ENCODE peak calls at places on chromosome 22, in four cellular contexts. Q, X, P and B are unnamed samples.

GRCh38 chr22:45336971-45337431 is 27.3 kb downstream of the FAM118A start:
- DNase-seq in Q (peak; percentile 85), X (no peak), P (peak; percentile 78), B (no peak)

GRCh38 chr22:45077826-45078334 is 68.1 kb upstream of the PHF21B start:
- DNase-seq in Q (no peak), X (no peak), P (no peak), B (no peak)

GRCh38 chr22:47165998-47166397 is 403.5 kb downstream of the TBC1D22A start:
- DNase-seq in Q (no peak), X (no peak), P (no peak), B (no peak)

GRCh38 chr22:17597217-17597616 is 31.3 kb downstream of the ATP6V1E1 start:
- DNase-seq in Q (no peak), X (no peak), P (no peak), B (no peak)

GRCh38 chr22:25970996-25971811 is 198.1 kb upstream of the SEZ6L start:
- DNase-seq in Q (no peak), X (no peak), P (no peak), B (no peak)

GRCh38 chr22:48376936-48377335 is 1450.7 kb downstream of the BRD1 start:
- DNase-seq in Q (no peak), X (no peak), P (no peak), B (no peak)

GRCh38 chr22:23743303-23743705 is 7.6 kb downstream of the ZNF70 start:
- DNase-seq in Q (peak; percentile 93), X (no peak), P (peak; percentile 39), B (no peak)

GRCh38 chr22:42399315-42400271 is 32.6 kb downstream of the NFAM1 start:
- DNase-seq in Q (no peak), X (no peak), P (peak; percentile 30), B (no peak)

GRCh38 chr22:26168199-26168915 is 905 bp upstream of the SEZ6L start:
- DNase-seq in Q (no peak), X (no peak), P (no peak), B (no peak)

GRCh38 chr22:19419086-19419463 is 12.5 kb downstream of the HIRA start:
- DNase-seq in Q (no peak), X (peak; percentile 17), P (no peak), B (no peak)

GRCh38 chr22:35352214-35353111 is 28.4 kb upstream of the HMOX1 start:
- DNase-seq in Q (peak; percentile 69), X (no peak), P (peak; percentile 65), B (no peak)

GRCh38 chr22:21455334-21456089 is 11.7 kb upstream of the TMEM191C start:
- DNase-seq in Q (no peak), X (no peak), P (no peak), B (no peak)

GRCh38 chr22:32717337-32718240 is 83.9 kb upstream of the TIMP3 start:
- DNase-seq in Q (no peak), X (no peak), P (peak; percentile 29), B (no peak)

GRCh38 chr22:23466351-23466750 is 113.7 kb downstream of the IGLL1 start:
- DNase-seq in Q (no peak), X (no peak), P (no peak), B (no peak)

GRCh38 chr22:18022851-18023250 is 1.5 kb downstream of the MICAL3 start:
- DNase-seq in Q (no peak), X (no peak), P (no peak), B (no peak)

DNA sequence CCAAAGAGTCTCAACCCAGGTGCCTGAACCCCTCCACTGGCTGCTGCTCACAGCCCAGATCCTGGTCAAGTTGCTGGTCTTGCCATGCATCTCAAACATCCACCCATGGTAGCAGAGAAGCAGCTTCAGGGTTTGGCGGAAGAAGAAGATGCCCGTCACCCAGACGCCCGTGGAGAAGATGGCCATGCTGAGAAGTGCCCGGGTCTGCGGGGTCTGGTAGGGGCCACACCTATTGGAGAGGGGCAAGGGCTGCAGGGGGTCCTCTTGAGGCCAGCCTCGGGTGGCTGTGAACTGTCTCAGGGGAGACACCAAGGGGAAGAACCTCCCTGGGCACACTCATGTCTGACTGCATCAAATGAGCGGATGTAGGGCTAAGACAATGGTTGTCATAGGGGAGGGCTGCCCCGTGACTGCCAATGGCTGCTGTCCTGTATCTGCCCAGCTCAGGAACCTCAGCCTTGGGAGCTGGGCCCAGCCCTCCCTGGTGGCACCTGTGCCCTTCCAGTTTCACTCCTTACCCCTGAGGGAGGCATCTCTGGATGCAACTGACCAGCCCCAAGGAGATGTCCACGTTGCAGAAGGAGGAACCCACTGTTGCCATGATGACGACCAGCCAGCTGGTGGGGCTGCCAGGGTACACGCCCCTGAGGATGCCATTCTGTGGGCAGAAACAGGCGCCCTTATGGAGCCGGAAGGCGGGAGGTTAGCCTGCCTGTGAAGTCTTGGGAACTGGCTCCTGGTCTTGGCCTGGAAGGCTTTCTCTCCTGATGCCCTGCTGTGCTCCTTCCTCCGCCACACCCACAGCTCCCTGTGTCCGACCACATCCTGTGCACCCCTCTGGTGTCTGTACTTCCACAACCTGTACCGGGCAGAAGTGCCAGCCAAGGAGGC is 1.2 kb downstream of the CPT1B start:
- DNase-seq in Q (no peak), X (no peak), P (no peak), B (no peak)
- TF ChIP-seq CTCF in Q (no peak), X (no peak), P (no peak), B (no peak)

GRCh38 chr22:49561976-49562375 is 265.7 kb downstream of the BRD1 start:
- DNase-seq in Q (no peak), X (no peak), P (no peak), B (no peak)
- TF ChIP-seq CTCF in Q (no peak), X (no peak), P (no peak), B (no peak)

GRCh38 chr22:37552560-37553163 is 7.6 kb upstream of the CDC42EP1 start:
- DNase-seq in Q (no peak), X (no peak), P (peak; percentile 69), B (no peak)

GRCh38 chr22:37547249-37547741 is 13.0 kb upstream of the CDC42EP1 start:
- DNase-seq in Q (no peak), X (no peak), P (no peak), B (no peak)

GRCh38 chr22:37546436-37547248 is 13.6 kb upstream of the CDC42EP1 start:
- DNase-seq in Q (peak; percentile 48), X (no peak), P (peak; percentile 75), B (no peak)

GRCh38 chr22:37551981-37552380 is 8.3 kb upstream of the CDC42EP1 start:
- DNase-seq in Q (no peak), X (no peak), P (no peak), B (no peak)

DNA sequence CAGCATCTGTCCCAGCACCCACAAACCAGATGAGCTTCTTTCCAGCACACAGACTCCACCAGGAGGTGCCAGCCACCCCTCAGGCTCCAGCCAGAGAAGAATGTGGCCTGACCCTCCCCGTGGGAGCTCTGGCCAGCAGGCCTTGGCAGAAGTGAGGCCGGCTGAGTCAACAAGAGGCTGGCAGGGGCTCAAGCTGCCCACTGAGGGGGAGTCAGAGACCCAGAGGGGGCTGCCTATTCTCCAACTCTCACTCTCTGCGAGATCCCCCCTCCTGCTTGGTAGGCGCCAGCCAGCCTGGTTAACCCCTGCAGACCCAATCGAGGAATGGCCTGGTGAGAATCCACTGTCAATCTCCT is 10.6 kb upstream of the CDC42EP1 start:
- DNase-seq in Q (no peak), X (no peak), P (peak; percentile 63), B (no peak)
- TF ChIP-seq CTCF in Q (no peak), X (no peak), P (peak; percentile 42), B (peak; percentile 19)

GRCh38 chr22:36979511-36979910 is 39.7 kb downstream of the TST start:
- DNase-seq in Q (no peak), X (no peak), P (no peak), B (no peak)

GRCh38 chr22:36985490-36985889 is 33.8 kb downstream of the TST start:
- DNase-seq in Q (no peak), X (no peak), P (no peak), B (no peak)

GRCh38 chr22:36981247-36981775 is 37.9 kb downstream of the TST start:
- DNase-seq in Q (no peak), X (no peak), P (no peak), B (no peak)

GRCh38 chr22:36979016-36979415 is 40.2 kb downstream of the TST start:
- DNase-seq in Q (no peak), X (no peak), P (no peak), B (no peak)

GRCh38 chr22:36982136-36982535 is 37.1 kb downstream of the TST start:
- DNase-seq in Q (no peak), X (no peak), P (no peak), B (no peak)
- TF ChIP-seq CTCF in Q (no peak), X (no peak), P (no peak), B (no peak)